ENCODE peak calls at places on chromosomes 16 and 17, in six cellular contexts. M, V, L, Q, G and S are unnamed samples.
A peak's percentile ranks its signal among the peaks of the same experiment; 100 is the strongest.

GRCh38 chr16:73483934-73484712 is 436.2 kb upstream of the ZFHX3 start:
- DNase-seq in M (no peak), V (no peak), L (no peak), Q (no peak), G (no peak), S (no peak)

GRCh38 chr16:47533744-47534292 is 72.7 kb downstream of the PHKB start:
- DNase-seq in M (no peak), V (no peak), L (no peak), Q (no peak), G (no peak), S (no peak)

GRCh38 chr17:72683506-72684404 is 408.7 kb downstream of the SLC39A11 start:
- DNase-seq in M (no peak), V (peak; percentile 92), L (no peak), Q (no peak), G (peak; percentile 72), S (no peak)

GRCh38 chr16:80741716-80742115 is 62.7 kb downstream of the CDYL2 start:
- DNase-seq in M (no peak), V (no peak), L (no peak), Q (no peak), G (no peak), S (no peak)

GRCh38 chr16:58265480-58266052 is 29.3 kb downstream of the PRSS54 start:
- DNase-seq in M (no peak), V (no peak), L (no peak), Q (no peak), G (no peak), S (no peak)

GRCh38 chr17:76643553-76644148 is at the start of gene ST6GALNAC1:
- DNase-seq in M (no peak), V (no peak), L (peak; percentile 49), Q (no peak), G (no peak), S (no peak)

GRCh38 chr16:11572301-11572995 is 14.3 kb downstream of the LITAF start:
- DNase-seq in M (no peak), V (no peak), L (peak; percentile 30), Q (no peak), G (peak; percentile 60), S (no peak)

GRCh38 chr16:11258553-11259287 is 2.7 kb upstream of the SOCS1 start:
- DNase-seq in M (no peak), V (no peak), L (no peak), Q (peak; percentile 65), G (peak; percentile 82), S (no peak)

GRCh38 chr16:87201777-87202176 is 115.4 kb downstream of the C16orf95 start:
- DNase-seq in M (no peak), V (no peak), L (no peak), Q (no peak), G (peak; percentile 63), S (no peak)

GRCh38 chr17:13417551-13417950 is 184.2 kb downstream of the HS3ST3A1 start:
- DNase-seq in M (no peak), V (no peak), L (no peak), Q (no peak), G (no peak), S (no peak)

GRCh38 chr17:7408341-7408740 is 696 bp downstream of the NLGN2 start:
- DNase-seq in M (no peak), V (no peak), L (no peak), Q (no peak), G (peak; percentile 64), S (no peak)

GRCh38 chr17:67475161-67475887 is 98.2 kb downstream of the PITPNC1 start:
- DNase-seq in M (peak; percentile 17), V (no peak), L (peak; percentile 80), Q (peak; percentile 79), G (peak; percentile 82), S (peak; percentile 51)

DNA sequence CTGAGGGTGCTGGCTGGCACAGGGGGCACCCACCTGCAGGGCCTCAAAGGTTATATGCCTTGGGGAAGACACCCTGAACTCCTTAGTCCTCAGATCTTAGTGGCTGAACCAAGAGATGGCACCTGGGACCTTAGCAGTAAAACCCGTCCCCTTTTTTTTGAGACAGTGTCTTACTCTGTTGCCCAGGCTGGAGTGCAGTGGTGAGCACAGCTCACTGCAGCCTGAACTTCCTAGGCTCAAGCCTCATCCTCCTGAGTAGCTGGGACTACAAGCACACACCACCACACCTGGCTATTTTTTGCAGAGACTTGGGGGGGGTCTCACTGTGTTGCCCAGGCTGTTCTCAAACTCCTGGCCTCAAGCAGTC is 237.2 kb downstream of the MRTFB start:
- DNase-seq in M (no peak), V (no peak), L (no peak), Q (no peak), G (no peak), S (no peak)
- TF ChIP-seq CTCF in M (no peak), V (no peak), L (no peak), Q (no peak), G (no peak), S (no peak)

DNA sequence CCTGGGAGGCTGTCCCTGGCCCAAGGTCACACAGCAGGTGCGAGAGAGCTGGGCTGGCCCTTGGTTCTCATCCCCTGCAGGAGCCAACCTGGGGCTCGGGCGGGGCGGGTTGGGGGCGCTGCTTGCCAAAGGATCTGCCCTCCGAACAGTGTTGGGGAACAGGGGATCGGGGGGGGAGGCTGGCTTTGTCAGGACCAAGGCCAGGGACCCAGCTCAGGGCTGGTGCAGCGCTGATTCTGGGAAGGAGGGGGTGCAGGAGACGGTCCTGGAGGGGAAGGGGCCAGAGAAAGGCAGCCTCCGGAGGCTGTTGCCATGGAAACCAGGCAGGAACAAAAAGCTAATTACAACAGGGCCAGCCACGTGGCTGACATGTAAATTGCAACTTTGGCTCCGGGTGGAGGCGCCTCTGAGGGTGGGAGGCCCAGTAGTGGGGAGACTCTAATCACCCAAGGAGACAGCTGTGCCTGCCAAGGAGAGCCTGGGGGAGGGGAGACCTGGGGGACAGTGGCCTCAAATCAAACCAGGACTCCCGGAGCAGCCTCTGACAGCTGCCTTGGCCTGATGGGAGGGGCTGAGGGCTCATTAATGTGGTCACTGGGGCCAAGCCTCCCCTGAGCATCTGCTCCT is 1.3 kb downstream of the TUBB3 start:
- DNase-seq in M (peak; percentile 48), V (no peak), L (no peak), Q (no peak), G (no peak), S (no peak)
- TF ChIP-seq CTCF in M (no peak), V (no peak), L (no peak), Q (no peak), G (no peak), S (no peak)

GRCh38 chr16:70696952-70697600 is 11.2 kb upstream of the MTSS2 start:
- DNase-seq in M (no peak), V (no peak), L (no peak), Q (no peak), G (peak; percentile 87), S (no peak)

GRCh38 chr16:70699696-70700095 is 13.8 kb upstream of the MTSS2 start:
- DNase-seq in M (no peak), V (no peak), L (no peak), Q (no peak), G (no peak), S (no peak)

GRCh38 chr16:70698901-70699300 is 13.0 kb upstream of the MTSS2 start:
- DNase-seq in M (no peak), V (no peak), L (no peak), Q (no peak), G (no peak), S (no peak)

GRCh38 chr16:70696368-70696767 is 10.5 kb upstream of the MTSS2 start:
- DNase-seq in M (no peak), V (no peak), L (no peak), Q (no peak), G (no peak), S (no peak)

GRCh38 chr16:70697601-70698170 is 11.8 kb upstream of the MTSS2 start:
- DNase-seq in M (no peak), V (no peak), L (no peak), Q (no peak), G (peak; percentile 70), S (no peak)
- TF ChIP-seq CTCF in M (no peak), V (peak; percentile 27), L (no peak), Q (no peak), G (no peak), S (no peak)

GRCh38 chr17:46140645-46141197 is 52.5 kb downstream of the KANSL1 start:
- DNase-seq in M (no peak), V (no peak), L (no peak), Q (no peak), G (no peak), S (no peak)

GRCh38 chr17:46147167-46147749 is 46.0 kb downstream of the KANSL1 start:
- DNase-seq in M (no peak), V (no peak), L (no peak), Q (no peak), G (no peak), S (no peak)

GRCh38 chr17:46141645-46142044 is 51.6 kb downstream of the KANSL1 start:
- DNase-seq in M (no peak), V (no peak), L (no peak), Q (no peak), G (no peak), S (no peak)

GRCh38 chr17:46144246-46144645 is 49.0 kb downstream of the KANSL1 start:
- DNase-seq in M (no peak), V (no peak), L (no peak), Q (no peak), G (no peak), S (no peak)

GRCh38 chr17:46143827-46144236 is 49.4 kb downstream of the KANSL1 start:
- DNase-seq in M (no peak), V (no peak), L (no peak), Q (no peak), G (no peak), S (no peak)
- TF ChIP-seq CTCF in M (no peak), V (no peak), L (no peak), Q (no peak), G (no peak), S (no peak)

GRCh38 chr16:78230832-78231231 is 131.4 kb downstream of the WWOX start:
- DNase-seq in M (no peak), V (no peak), L (no peak), Q (no peak), G (no peak), S (no peak)

GRCh38 chr16:78224342-78224741 is 124.9 kb downstream of the WWOX start:
- DNase-seq in M (no peak), V (no peak), L (no peak), Q (no peak), G (no peak), S (no peak)

GRCh38 chr16:78228704-78229103 is 129.2 kb downstream of the WWOX start:
- DNase-seq in M (no peak), V (no peak), L (no peak), Q (no peak), G (no peak), S (no peak)

GRCh38 chr16:78227855-78228254 is 128.4 kb downstream of the WWOX start:
- DNase-seq in M (no peak), V (no peak), L (no peak), Q (no peak), G (no peak), S (no peak)
- TF ChIP-seq CTCF in M (peak; percentile 48), V (no peak), L (no peak), Q (no peak), G (peak; percentile 27), S (no peak)

DNA sequence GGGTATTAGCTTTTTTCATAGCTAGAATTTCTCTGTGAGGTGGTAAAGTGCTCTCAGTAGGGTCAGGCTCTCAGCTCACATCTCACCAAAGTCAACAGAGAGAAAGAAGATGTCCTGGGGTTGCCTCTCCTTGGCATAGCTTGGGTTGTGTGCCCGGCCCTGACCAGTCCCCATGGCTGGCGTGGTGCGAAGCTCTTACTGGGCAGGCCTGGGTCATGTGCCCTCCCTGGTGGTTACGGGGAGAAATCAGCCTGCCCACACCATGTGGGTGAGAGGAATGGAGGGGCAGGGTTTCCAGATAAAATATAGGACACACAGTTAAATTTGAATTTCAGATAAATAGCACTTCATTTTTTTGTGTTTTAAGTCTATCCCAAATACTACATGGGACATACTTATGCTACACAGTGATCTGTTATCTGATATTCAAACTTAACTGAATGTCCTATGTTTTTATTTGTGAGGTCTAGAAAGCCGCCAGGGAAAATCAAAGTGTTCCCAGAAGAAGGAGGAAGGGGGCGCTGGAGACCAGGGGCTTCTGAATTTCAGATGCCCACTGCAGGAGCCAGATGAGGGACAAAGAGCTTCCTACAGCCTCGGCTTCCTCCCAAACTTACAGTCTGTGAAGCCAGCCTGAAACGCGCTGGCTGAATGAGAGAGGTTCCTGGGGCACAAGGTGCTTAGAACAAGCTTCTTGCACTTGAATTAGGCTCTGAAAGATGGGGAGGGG is 45.4 kb downstream of the NKD1 start:
- DNase-seq in M (no peak), V (no peak), L (no peak), Q (no peak), G (no peak), S (no peak)
- TF ChIP-seq CTCF in M (peak; percentile 56), V (peak; percentile 18), L (no peak), Q (no peak), G (no peak), S (no peak)